ENCODE peak calls at places on chromosomes 13 and 19, in eight cellular contexts. Z is endothelial cell, P is Panc1, J is nephron progenitor cell, N is cardiac muscle cell, W is omental fat pad, K is A549, T is RWPE1. D is an unnamed sample.
A peak's percentile ranks its signal among the peaks of the same experiment; 100 is the strongest.

GRCh38 chr13:34886987-34887386 is 55.1 kb upstream of the NBEA start:
- DNase-seq in T (no peak), W (no peak), Z (no peak), K (no peak), P (no peak), J (no peak), N (no peak), D (no peak)

GRCh38 chr13:94305934-94306333 is 173.5 kb downstream of the DCT start:
- DNase-seq in P (no peak), W (no peak), J (no peak), Z (no peak), T (no peak), K (no peak), N (no peak), D (no peak)

GRCh38 chr13:64248371-64249065 is 2832.9 kb upstream of the PCDH20 start:
- DNase-seq in T (no peak), N (no peak), W (no peak), J (no peak), K (no peak), Z (no peak), P (no peak), D (no peak)

GRCh38 chr13:32881074-32881791 is 135.0 kb upstream of the KL start:
- DNase-seq in N (no peak), P (no peak), J (no peak), Z (no peak), W (no peak), K (no peak), T (peak; percentile 11), D (no peak)

GRCh38 chr13:46648166-46648607 is 95.2 kb downstream of the LRCH1 start:
- DNase-seq in W (no peak), N (peak; percentile 56), K (no peak), P (no peak), T (no peak), J (peak; percentile 46), Z (no peak), D (no peak)

GRCh38 chr19:33712268-33712667 is 84.4 kb upstream of the KCTD15 start:
- DNase-seq in W (no peak), N (no peak), P (no peak), Z (no peak), K (no peak), T (no peak), J (no peak), D (no peak)

GRCh38 chr13:65656740-65657329 is 1573.3 kb downstream of the PCDH9 start:
- DNase-seq in W (no peak), K (peak; percentile 0), N (no peak), J (no peak), T (peak; percentile 2), P (no peak), Z (no peak), D (no peak)

GRCh38 chr19:17488593-17489391 is 18.5 kb downstream of the SLC27A1 start:
- DNase-seq in K (no peak), W (peak; percentile 46), T (peak; percentile 55), P (no peak), N (peak; percentile 89), Z (peak; percentile 96), J (peak; percentile 94), D (peak; percentile 80)

GRCh38 chr19:12669272-12670158 is 2.9 kb downstream of the WDR83 start:
- DNase-seq in N (peak; percentile 85), W (peak; percentile 34), K (peak; percentile 71), J (peak; percentile 79), P (peak; percentile 53), Z (peak; percentile 72), T (peak; percentile 66), D (peak; percentile 68)

GRCh38 chr13:98118865-98119264 is 24.0 kb upstream of the FARP1 start:
- DNase-seq in J (no peak), N (no peak), W (no peak), P (no peak), K (no peak), Z (no peak), T (no peak), D (no peak)

DNA sequence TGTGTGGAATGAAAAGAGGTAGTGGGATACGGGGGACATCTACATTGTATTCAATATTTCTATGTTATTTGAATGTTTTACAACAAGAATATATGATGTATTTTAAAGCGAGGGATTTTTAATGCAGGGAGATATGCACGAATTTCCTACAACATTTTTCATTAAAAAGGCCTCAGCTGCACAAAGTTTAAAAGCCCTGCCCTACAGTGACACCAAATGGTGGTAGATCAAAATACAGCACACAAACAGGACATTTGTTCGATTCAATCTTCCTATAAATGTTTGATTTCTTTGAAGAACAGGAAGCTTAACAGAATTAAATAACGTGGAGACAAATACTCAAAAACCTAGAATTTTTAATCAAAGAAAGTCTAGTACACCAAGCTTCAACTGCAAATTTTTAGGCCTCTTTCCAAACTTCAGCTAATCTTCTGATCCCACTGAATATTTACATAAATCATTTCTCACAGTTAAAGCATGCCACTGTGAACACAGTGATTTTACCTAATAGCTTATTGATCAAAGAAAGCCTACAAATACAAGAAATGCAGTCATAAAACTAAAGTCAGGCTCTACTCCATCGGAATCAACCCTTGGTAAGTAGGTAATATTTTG is 257.2 kb downstream of the DIAPH3 start:
- DNase-seq in J (peak; percentile 4), Z (no peak), T (peak; percentile 6), N (peak; percentile 40), W (no peak), K (no peak), P (no peak), D (no peak)
- TF ChIP-seq CTCF in J (peak; percentile 52), Z (peak; percentile 23), T (peak; percentile 67), N (peak; percentile 70), W (no peak), K (peak; percentile 59), P (peak; percentile 54), D (no peak)

GRCh38 chr19:15238639-15239155 is 6.4 kb upstream of the EPHX3 start:
- DNase-seq in Z (no peak), W (no peak), N (no peak), T (no peak), P (no peak), K (no peak), J (no peak), D (no peak)
- TF ChIP-seq CTCF in Z (no peak), W (no peak), N (no peak), T (no peak), P (no peak), K (no peak), J (no peak), D (no peak)

DNA sequence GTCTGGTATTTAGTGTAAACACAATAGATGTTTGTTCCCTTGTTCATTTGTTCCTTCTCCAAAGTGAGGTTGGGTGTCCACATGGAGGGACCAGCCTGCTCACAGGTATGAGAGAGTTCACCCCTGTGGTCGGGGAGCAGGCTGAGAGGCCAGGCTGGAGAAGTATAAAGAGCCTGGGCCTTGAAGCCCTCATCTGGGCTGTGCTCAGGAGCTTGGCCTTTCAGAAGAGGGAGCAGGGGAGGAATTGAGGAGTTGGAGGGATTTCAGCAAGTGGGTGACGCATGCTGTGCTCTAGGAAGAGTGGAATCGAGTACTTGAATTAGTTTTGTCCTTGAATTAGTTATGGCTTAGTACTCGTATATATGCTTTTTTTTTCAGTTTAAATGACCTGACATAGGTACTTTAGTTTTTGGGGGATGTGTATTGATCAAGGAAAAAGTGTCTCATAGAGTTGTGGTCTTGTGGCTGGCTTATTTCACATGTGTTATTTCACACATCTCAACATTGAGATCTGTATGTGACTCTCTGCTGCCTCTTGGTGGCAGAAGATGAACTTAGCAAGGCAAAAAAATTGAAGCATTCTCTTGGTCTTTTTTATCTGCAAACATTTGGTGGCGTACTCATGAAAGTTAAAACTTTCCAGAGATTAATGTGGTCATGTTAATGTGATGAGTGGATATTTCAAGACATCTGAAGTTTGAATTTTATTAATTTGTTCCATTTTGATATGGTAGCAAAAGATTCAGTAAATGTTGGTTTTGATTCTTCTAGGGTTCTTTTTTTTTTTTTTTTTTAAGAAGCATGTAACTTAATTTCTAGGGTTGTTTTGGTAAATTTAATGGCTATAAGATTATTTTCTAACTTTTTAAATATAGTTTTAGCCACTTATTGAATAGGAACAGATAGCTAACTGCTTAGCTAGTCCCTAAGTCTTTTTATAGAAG is 54.3 kb downstream of the SLAIN1 start:
- DNase-seq in T (peak; percentile 42), J (peak; percentile 23), K (peak; percentile 6), N (peak; percentile 62), P (peak; percentile 22), Z (peak; percentile 42), W (no peak), D (no peak)
- TF ChIP-seq CTCF in T (peak; percentile 86), J (peak; percentile 75), K (peak; percentile 54), N (peak; percentile 79), P (peak; percentile 74), Z (peak; percentile 66), W (no peak), D (peak; percentile 93)

GRCh38 chr13:27203186-27203585 is 31.6 kb upstream of the USP12 start:
- DNase-seq in K (no peak), P (no peak), N (no peak), T (no peak), Z (no peak), J (no peak), W (no peak), D (no peak)

GRCh38 chr13:27200413-27201066 is 28.9 kb upstream of the USP12 start:
- DNase-seq in T (no peak), K (no peak), P (no peak), W (no peak), J (no peak), N (no peak), Z (no peak), D (no peak)

GRCh38 chr13:27199691-27200090 is 28.1 kb upstream of the USP12 start:
- DNase-seq in P (no peak), Z (no peak), N (no peak), W (no peak), K (no peak), J (no peak), T (no peak), D (no peak)

GRCh38 chr13:27201661-27202060 is 30.1 kb upstream of the USP12 start:
- DNase-seq in J (no peak), Z (no peak), T (no peak), N (no peak), P (no peak), K (no peak), W (no peak), D (no peak)

DNA sequence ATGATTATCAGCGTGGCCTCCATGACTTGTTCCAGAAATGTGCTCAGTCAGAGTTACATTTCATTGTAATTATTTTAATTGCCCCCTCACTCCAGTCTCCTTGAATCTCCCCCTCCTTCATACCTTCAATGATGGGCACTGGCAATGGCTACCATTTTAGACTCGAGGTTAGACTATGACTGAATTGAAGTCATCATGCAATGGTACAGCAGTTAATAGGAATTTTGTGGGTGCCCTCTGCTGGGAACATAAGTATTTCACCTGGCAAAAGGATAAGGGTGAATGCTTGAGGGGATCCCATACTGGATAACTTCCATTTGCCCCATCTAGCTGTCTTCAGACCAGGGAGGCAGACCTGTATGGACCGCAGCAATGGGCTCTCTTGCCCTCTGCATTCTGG is 32.2 kb upstream of the USP12 start:
- DNase-seq in W (no peak), N (no peak), K (no peak), T (no peak), P (no peak), Z (no peak), J (no peak), D (no peak)
- TF ChIP-seq CTCF in W (no peak), N (peak; percentile 18), K (peak; percentile 37), T (no peak), P (peak; percentile 47), Z (no peak), J (no peak), D (no peak)

GRCh38 chr19:35140898-35141626 is 2.0 kb upstream of the FXYD7 start:
- DNase-seq in K (peak; percentile 100), W (peak; percentile 89), N (peak; percentile 94), P (no peak), Z (peak; percentile 93), J (peak; percentile 98), T (peak; percentile 99), D (peak; percentile 95)
- TF ChIP-seq CTCF in K (peak; percentile 66), W (no peak), N (peak; percentile 45), P (peak; percentile 79), Z (no peak), J (no peak), T (peak; percentile 82), D (peak; percentile 32)

GRCh38 chr13:45207319-45207718 is 6.5 kb upstream of the KCTD4 start:
- DNase-seq in J (no peak), Z (no peak), W (no peak), K (no peak), N (no peak), P (no peak), T (no peak), D (no peak)
- TF ChIP-seq CTCF in J (no peak), Z (no peak), W (no peak), K (no peak), N (no peak), P (no peak), T (no peak), D (no peak)

D was measured in CD8-positive, alpha-beta T cell.